ENCODE peak calls at places on chromosomes 11 and 22, in seven cellular contexts. A is sigmoid colon, Y is K562, T is Panc1, N is spleen, K is GM12878, G is transverse colon. R is an unnamed sample.
A peak's percentile ranks its signal among the peaks of the same experiment; 100 is the strongest.

GRCh38 chr22:49160261-49161001 is 667.2 kb downstream of the BRD1 start:
- DNase-seq in A (no peak), Y (no peak), T (no peak), N (peak; percentile 51), K (no peak), G (no peak), R (no peak)

GRCh38 chr11:27701262-27702105 is 1.2 kb upstream of the BDNF start:
- DNase-seq in A (no peak), Y (peak; percentile 9), T (no peak), N (no peak), K (no peak), G (peak; percentile 23), R (no peak)

GRCh38 chr11:8333431-8334401 is 70.0 kb upstream of the LMO1 start:
- DNase-seq in A (no peak), Y (peak; percentile 15), T (no peak), N (no peak), K (no peak), G (no peak), R (no peak)

GRCh38 chr22:22037740-22038139 is 55.2 kb upstream of the TOP3B start:
- DNase-seq in A (no peak), Y (peak; percentile 87), T (no peak), N (no peak), K (no peak), G (no peak), R (no peak)

GRCh38 chr22:21628386-21629261 is 1.2 kb downstream of the YDJC start:
- DNase-seq in A (no peak), Y (peak; percentile 90), T (no peak), N (peak; percentile 89), K (no peak), G (no peak), R (no peak)

GRCh38 chr11:46383974-46384701 is 2.7 kb downstream of the MDK start:
- DNase-seq in A (no peak), Y (peak; percentile 56), T (no peak), N (no peak), K (no peak), G (peak; percentile 71), R (no peak)

GRCh38 chr22:19579113-19579811 is 55.1 kb upstream of the CLDN5 start:
- DNase-seq in A (no peak), Y (no peak), T (no peak), N (no peak), K (no peak), G (no peak), R (no peak)

GRCh38 chr11:85540181-85540580 is 87.0 kb downstream of the DLG2 start:
- DNase-seq in A (no peak), Y (no peak), T (no peak), N (no peak), K (no peak), G (no peak), R (no peak)

GRCh38 chr11:120125005-120125404 is 12.9 kb downstream of the TRIM29 start:
- DNase-seq in A (no peak), Y (peak; percentile 63), T (no peak), N (no peak), K (no peak), G (peak; percentile 37), R (no peak)

GRCh38 chr22:43587574-43587973 is 175.8 kb downstream of the MPPED1 start:
- DNase-seq in A (no peak), Y (no peak), T (no peak), N (no peak), K (no peak), G (no peak), R (no peak)

GRCh38 chr11:63478896-63479295 is 12.1 kb downstream of the PLAAT5 start:
- DNase-seq in A (peak; percentile 76), Y (peak; percentile 75), T (peak; percentile 50), N (no peak), K (peak; percentile 23), G (peak; percentile 39), R (peak; percentile 34)

GRCh38 chr11:84234462-84235202 is 948.5 kb upstream of the CCDC90B start:
- DNase-seq in A (no peak), Y (no peak), T (no peak), N (no peak), K (no peak), G (no peak), R (no peak)

GRCh38 chr11:65163684-65164083 is 6.3 kb upstream of the SPDYC start:
- DNase-seq in A (no peak), Y (no peak), T (no peak), N (no peak), K (no peak), G (no peak), R (no peak)

GRCh38 chr11:130145975-130146776 is 13.4 kb upstream of the ST14 start:
- DNase-seq in A (no peak), Y (no peak), T (no peak), N (no peak), K (no peak), G (peak; percentile 88), R (no peak)

GRCh38 chr11:67627394-67627787 is 2.3 kb downstream of the NUDT8 start:
- DNase-seq in A (no peak), Y (no peak), T (no peak), N (peak; percentile 70), K (no peak), G (no peak), R (no peak)

GRCh38 chr22:31148953-31149627 is 8.8 kb upstream of the PLA2G3 start:
- DNase-seq in A (peak; percentile 89), Y (peak; percentile 71), T (peak; percentile 67), N (no peak), K (no peak), G (peak; percentile 77), R (no peak)

GRCh38 chr22:42345458-42345857 is 75.0 kb upstream of the TCF20 start:
- DNase-seq in A (no peak), Y (no peak), T (no peak), N (peak; percentile 67), K (no peak), G (no peak), R (no peak)

GRCh38 chr11:75152090-75152489 is 1.2 kb downstream of the SLCO2B1 start:
- DNase-seq in A (no peak), Y (no peak), T (no peak), N (no peak), K (no peak), G (no peak), R (no peak)

GRCh38 chr11:1041471-1041870 is 5.0 kb upstream of the MUC6 start:
- DNase-seq in A (no peak), Y (no peak), T (no peak), N (peak; percentile 23), K (no peak), G (no peak), R (no peak)

GRCh38 chr11:107707807-107708206 is 4.0 kb downstream of the SLN start:
- DNase-seq in A (no peak), Y (no peak), T (no peak), N (no peak), K (no peak), G (no peak), R (no peak)

GRCh38 chr11:107706531-107706930 is 5.3 kb downstream of the SLN start:
- DNase-seq in A (no peak), Y (no peak), T (no peak), N (no peak), K (no peak), G (no peak), R (no peak)

GRCh38 chr11:107708787-107709186 is 3.1 kb downstream of the SLN start:
- DNase-seq in A (no peak), Y (no peak), T (no peak), N (no peak), K (no peak), G (no peak), R (no peak)

GRCh38 chr11:107705027-107705426 is 6.8 kb downstream of the SLN start:
- DNase-seq in A (no peak), Y (no peak), T (no peak), N (no peak), K (no peak), G (no peak), R (no peak)

DNA sequence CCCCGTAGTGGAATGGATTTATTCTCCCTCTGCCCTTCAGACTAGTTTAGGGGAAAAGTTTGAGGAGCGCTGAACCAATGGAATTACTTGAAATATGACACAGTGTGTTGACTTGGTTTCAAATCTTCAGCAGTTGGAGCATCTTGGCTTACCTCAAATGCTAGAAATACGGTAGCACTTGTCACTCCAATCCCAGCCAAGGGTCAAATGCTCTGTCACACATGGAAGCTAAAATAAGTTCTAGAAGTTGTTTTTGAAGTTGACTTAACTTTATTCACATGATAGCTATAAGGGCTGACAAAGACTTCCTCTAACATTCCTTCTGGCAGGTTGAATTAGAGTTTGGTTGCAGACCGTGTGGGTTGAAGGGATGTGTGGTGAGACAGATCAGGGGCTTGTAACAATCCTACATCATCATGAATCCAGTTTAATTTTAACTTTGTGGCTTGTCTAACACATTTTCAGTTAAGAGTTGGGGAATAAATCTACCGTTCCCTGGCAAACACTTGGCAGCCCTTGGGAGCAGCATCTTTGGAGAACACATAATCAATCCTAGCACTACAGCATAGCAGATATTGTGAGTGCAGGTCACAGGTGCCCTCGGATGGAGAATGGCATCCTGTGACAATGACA is 4.6 kb downstream of the SLN start:
- DNase-seq in A (no peak), Y (no peak), T (no peak), N (no peak), K (no peak), G (no peak), R (no peak)
- H3K9me3 ChIP-seq in A (no peaks in the 10 kb centered on the region), Y (no peaks in the 10 kb centered on the region), T (no peaks in the 10 kb centered on the region), N (no peaks in the 10 kb centered on the region), K (no peaks in the 10 kb centered on the region), G (no peaks in the 10 kb centered on the region), R (no peaks in the 10 kb centered on the region)

DNA sequence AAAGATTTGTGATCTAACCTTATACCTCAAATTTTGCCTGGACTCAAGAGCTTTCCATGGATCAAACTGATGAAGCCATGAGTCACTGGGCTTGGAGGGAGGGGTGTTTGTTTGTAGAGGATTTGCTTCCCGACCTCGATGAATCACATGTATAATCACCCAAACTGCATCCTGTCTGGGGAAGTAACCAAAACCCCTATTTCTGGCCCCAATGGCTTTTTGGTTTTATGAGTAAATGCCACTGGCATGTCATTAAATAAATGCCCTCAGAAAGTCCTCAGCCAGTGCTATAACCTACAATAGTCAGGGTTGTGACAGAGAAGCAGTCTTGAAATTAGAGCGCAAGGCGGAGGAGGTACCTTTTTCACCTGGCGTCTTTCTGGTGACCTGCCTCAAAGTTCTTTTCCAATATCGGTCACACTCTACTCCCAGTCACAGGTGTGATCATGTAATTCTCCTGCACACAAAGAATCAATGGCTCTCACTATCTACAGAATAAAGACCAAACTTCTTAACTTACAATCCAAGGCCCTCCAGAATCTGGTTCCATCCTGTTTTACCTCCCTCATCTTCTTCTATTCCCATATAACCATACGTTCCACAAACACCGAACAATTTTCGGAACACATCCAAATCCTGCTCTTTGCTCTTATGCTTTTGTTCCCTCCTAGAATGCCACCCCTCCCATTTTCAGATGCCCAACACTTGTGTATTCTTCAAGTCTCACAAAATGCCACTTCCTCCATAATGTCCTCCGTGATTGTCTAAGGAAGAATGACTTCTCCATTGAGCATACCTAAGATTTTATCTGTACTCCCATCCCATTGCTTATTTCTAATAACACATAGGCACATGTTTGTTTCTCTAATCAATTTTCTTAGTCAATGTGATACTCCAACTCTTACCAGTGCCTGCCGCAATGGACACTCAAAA is 81.3 kb upstream of the BLID start:
- DNase-seq in A (no peak), Y (no peak), T (peak; percentile 99), N (no peak), K (no peak), G (no peak), R (no peak)
- TF ChIP-seq POLR2AphosphoS5 in A (no peak), Y (no peak), T (peak; percentile 76), N (no peak), K (no peak), G (peak; percentile 14), R (no peak)

GRCh38 chr11:70692131-70692530 is 293.8 kb downstream of the CTTN start:
- DNase-seq in A (no peak), Y (no peak), T (no peak), N (no peak), K (no peak), G (no peak), R (no peak)
- H3K9me3 ChIP-seq in A (no peaks in the 10 kb centered on the region), Y (peaks cover 2% of the 10 kb centered on the region), T (no peaks in the 10 kb centered on the region), N (no peaks in the 10 kb centered on the region), K (no peaks in the 10 kb centered on the region), G (no peaks in the 10 kb centered on the region), R (no peaks in the 10 kb centered on the region)

GRCh38 chr11:19251577-19251976 is 10.8 kb upstream of the E2F8 start:
- DNase-seq in A (no peak), Y (no peak), T (no peak), N (no peak), K (no peak), G (no peak), R (no peak)
- TF ChIP-seq POLR2AphosphoS5 in A (no peak), Y (no peak), T (no peak), N (no peak), K (no peak), G (no peak), R (no peak)

R was measured in SK-N-MC.